ENCODE peak calls at places on chromosomes 3 and 15, in four cellular contexts. O, X, R and Z are unnamed samples. For H3K27me3, the result is how much of the 10 kb centered on the place peaks cover.

GRCh38 chr3:32457971-32458471 is 44.6 kb downstream of the CMTM6 start:
- DNase-seq in O (no peak), X (no peak), R (no peak), Z (no peak)

GRCh38 chr3:139559541-139559940 is 20.0 kb upstream of the RBP1 start:
- DNase-seq in O (no peak), X (peak), R (peak), Z (no peak)

GRCh38 chr3:175564335-175564734 is 705.2 kb downstream of the NAALADL2 start:
- DNase-seq in O (no peak), X (no peak), R (no peak), Z (no peak)

GRCh38 chr3:11494131-11494916 is 149.4 kb downstream of the VGLL4 start:
- DNase-seq in O (no peak), X (peak), R (no peak), Z (no peak)

GRCh38 chr15:93209690-93210425 is 120.8 kb upstream of the RGMA start:
- DNase-seq in O (no peak), X (no peak), R (peak), Z (no peak)

GRCh38 chr3:126435456-126436315 is 40.0 kb downstream of the ZXDC start:
- DNase-seq in O (no peak), X (no peak), R (no peak), Z (peak)

GRCh38 chr3:20194793-20195460 is 8.9 kb upstream of the SGO1 start:
- DNase-seq in O (no peak), X (no peak), R (peak), Z (no peak)

GRCh38 chr15:48925714-48926223 is 38.0 kb downstream of the SHC4 start:
- DNase-seq in O (no peak), X (peak), R (peak), Z (peak)

GRCh38 chr15:26891448-26891881 is 24.6 kb downstream of the GABRA5 start:
- DNase-seq in O (no peak), X (peak), R (peak), Z (peak)

GRCh38 chr15:76987896-76988860 is 6.7 kb upstream of the PSTPIP1 start:
- DNase-seq in O (peak), X (no peak), R (no peak), Z (no peak)

GRCh38 chr3:102123590-102124190 is 274.4 kb downstream of the NFKBIZ start:
- DNase-seq in O (no peak), X (peak), R (peak), Z (no peak)

GRCh38 chr3:175057406-175057805 is 198.3 kb downstream of the NAALADL2 start:
- DNase-seq in O (no peak), X (no peak), R (no peak), Z (no peak)

GRCh38 chr3:58613236-58614132 is 36.3 kb upstream of the FAM107A start:
- DNase-seq in O (no peak), X (no peak), R (no peak), Z (no peak)

GRCh38 chr3:170346481-170347125 is 10.9 kb upstream of the SKIL start:
- DNase-seq in O (no peak), X (peak), R (no peak), Z (no peak)

GRCh38 chr3:41213563-41213962 is 14.3 kb downstream of the CTNNB1 start:
- DNase-seq in O (no peak), X (peak), R (no peak), Z (no peak)

GRCh38 chr3:43155464-43156121 is 49.7 kb upstream of the POMGNT2 start:
- DNase-seq in O (peak), X (peak), R (peak), Z (no peak)

GRCh38 chr15:81309647-81310460 is 14.1 kb downstream of the STARD5 start:
- DNase-seq in O (no peak), X (no peak), R (no peak), Z (no peak)

GRCh38 chr15:76903251-76903681 is 1.9 kb downstream of the SCAPER start:
- DNase-seq in O (no peak), X (peak), R (peak), Z (no peak)

GRCh38 chr15:88484781-88485246 is 17.3 kb downstream of the MRPS11 start:
- DNase-seq in O (no peak), X (peak), R (peak), Z (no peak)

GRCh38 chr3:151979914-151980313 is 106.5 kb downstream of the SUCNR1 start:
- DNase-seq in O (no peak), X (no peak), R (no peak), Z (no peak)

GRCh38 chr3:103813955-103814354 is 1379.1 kb downstream of the ZPLD1 start:
- DNase-seq in O (no peak), X (no peak), R (no peak), Z (no peak)

GRCh38 chr3:7171493-7171892 is 310.6 kb downstream of the GRM7 start:
- DNase-seq in O (no peak), X (no peak), R (no peak), Z (no peak)

GRCh38 chr15:52256930-52257733 is 38.5 kb downstream of the MYO5C start:
- DNase-seq in O (no peak), X (peak), R (no peak), Z (no peak)

GRCh38 chr15:29458361-29458760 is 188.7 kb upstream of the NSMCE3 start:
- DNase-seq in O (no peak), X (no peak), R (no peak), Z (no peak)

GRCh38 chr3:61560452-61561373 is 658 bp upstream of the PTPRG start:
- DNase-seq in O (peak), X (peak), R (peak), Z (peak)

GRCh38 chr15:25694238-25694584 is 168.9 kb downstream of the ATP10A start:
- DNase-seq in O (no peak), X (no peak), R (no peak), Z (no peak)
- H3K27ac ChIP-seq in O (no peak), X (no peak), R (no peak), Z (no peak)

DNA sequence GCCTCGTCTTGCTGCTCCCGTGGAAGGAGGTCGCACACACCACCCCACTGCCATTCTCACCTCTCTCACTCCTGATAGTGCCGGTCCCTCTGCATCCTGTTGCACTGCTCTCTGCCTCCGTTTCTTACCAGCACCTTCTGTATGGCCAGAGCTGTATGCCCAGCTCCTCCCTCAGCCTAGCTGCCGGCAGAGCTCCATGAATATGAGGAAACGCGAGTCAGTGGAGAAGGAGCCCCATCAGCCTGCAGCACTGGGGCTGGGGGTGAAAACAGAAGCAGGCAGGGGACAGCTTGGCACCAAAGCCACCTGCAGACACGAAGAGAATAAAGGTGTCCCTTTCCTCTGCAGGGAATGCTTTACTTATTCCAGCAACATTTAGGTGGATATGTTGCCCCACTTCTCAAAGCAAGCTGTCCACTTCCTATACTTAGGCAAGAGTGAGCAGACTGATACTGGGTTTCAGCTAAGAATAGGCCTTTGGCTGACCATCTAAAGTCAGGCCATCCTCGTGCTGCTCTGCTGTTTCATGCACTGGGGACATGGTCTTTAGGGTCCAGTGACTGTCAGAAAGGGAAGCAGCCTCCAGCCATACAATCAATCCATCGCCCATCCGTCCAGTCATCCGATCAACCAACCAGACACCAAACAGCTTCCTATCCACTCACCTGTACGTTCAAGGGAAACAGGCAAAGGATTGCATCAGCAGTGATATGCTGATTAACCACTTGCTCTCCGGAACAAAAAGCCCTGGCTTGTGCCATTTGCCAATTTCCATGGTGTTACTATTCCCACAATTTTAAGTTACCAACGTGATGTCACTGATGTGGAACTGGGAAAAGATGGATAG is 222.7 kb downstream of the XXYLT1 start:
- DNase-seq in O (no peak), X (no peak), R (no peak), Z (no peak)
- H3K27me3 ChIP-seq in O (under half), X (under half), R (under half), Z (under half)

GRCh38 chr3:15331606-15332404 is 581 bp downstream of the SH3BP5 start:
- DNase-seq in O (peak), X (peak), R (peak), Z (no peak)

GRCh38 chr3:15333957-15334263 is 1.5 kb upstream of the SH3BP5 start:
- DNase-seq in O (no peak), X (no peak), R (no peak), Z (no peak)

GRCh38 chr3:15332405-15333098 is at the start of gene SH3BP5:
- DNase-seq in O (peak), X (peak), R (peak), Z (peak)

GRCh38 chr3:15331072-15331605 is 1.2 kb downstream of the SH3BP5 start:
- DNase-seq in O (no peak), X (no peak), R (no peak), Z (no peak)

GRCh38 chr3:15333099-15333956 is 942 bp upstream of the SH3BP5 start:
- DNase-seq in O (no peak), X (peak), R (no peak), Z (no peak)
- H3K4me3 ChIP-seq in O (peak), X (peak), R (peak), Z (no peak)

DNA sequence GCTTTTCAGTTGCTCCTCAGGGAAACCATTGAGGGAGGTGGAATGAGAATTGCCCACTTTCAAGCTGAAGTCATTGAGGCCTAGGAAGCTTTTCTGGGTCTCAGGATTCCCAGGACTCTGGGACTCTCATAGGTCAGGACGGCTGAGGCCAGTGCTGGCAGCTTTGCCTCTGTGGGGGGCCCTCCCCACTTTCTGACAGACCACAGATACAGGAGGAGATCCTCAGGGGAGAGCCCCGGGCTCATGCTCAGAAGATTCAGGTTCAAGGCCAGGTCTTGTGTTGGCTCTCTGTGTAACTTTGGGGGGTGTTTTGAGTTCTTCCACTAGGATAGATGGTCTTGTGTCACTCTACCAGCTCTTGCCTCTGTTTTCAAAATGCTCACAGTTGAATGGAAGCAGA is 50.0 kb downstream of the SMAD6 start:
- DNase-seq in O (no peak), X (no peak), R (no peak), Z (no peak)
- H3K27ac ChIP-seq in O (peak), X (no peak), R (no peak), Z (no peak)

GRCh38 chr3:14583543-14584091 is 43.5 kb upstream of the GRIP2 start:
- DNase-seq in O (no peak), X (no peak), R (no peak), Z (peak)
- H3K27me3 ChIP-seq in O (under half), X (under half), R (under half), Z (under half)

GRCh38 chr15:63514533-63514943 is 10.1 kb downstream of the USP3 start:
- DNase-seq in O (no peak), X (peak), R (peak), Z (no peak)
- H3K4me3 ChIP-seq in O (no peak), X (peak), R (no peak), Z (no peak)

GRCh38 chr3:124802054-124802698 is 71.9 kb downstream of the UMPS start:
- DNase-seq in O (no peak), X (no peak), R (no peak), Z (no peak)

GRCh38 chr3:124799676-124800075 is 69.4 kb downstream of the UMPS start:
- DNase-seq in O (no peak), X (no peak), R (no peak), Z (no peak)

GRCh38 chr3:124797426-124797945 is 67.2 kb downstream of the UMPS start:
- DNase-seq in O (no peak), X (no peak), R (no peak), Z (no peak)

GRCh38 chr3:124800511-124801374 is 70.5 kb downstream of the UMPS start:
- DNase-seq in O (peak), X (no peak), R (peak), Z (peak)

DNA sequence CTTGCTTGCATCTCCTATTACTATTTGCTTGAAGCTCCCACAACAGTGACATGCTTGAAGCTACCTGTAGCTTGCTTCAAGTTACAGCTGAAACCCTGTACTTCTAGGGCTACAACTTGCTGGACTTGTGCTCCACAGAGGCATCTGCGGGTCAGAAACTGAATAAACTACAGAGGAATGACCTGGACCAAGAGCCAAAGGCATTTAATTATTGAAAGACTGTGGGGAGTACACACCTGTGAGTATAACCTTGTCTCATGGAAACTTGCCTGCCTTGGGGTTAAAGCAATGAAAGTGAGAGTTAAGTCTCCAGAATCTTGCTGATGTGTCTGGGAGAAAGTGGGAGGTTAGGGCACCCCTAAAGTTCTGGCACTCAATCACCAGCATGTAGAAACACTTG is 69.8 kb downstream of the UMPS start:
- DNase-seq in O (no peak), X (no peak), R (no peak), Z (no peak)
- H3K27ac ChIP-seq in O (peak), X (no peak), R (peak), Z (no peak)

GRCh38 chr15:71332605-71333004 is 217.3 kb downstream of the THSD4 start:
- DNase-seq in O (no peak), X (no peak), R (peak), Z (peak)
- H3K27me3 ChIP-seq in O (under half), X (under half), R (under half), Z (under half)

DNA sequence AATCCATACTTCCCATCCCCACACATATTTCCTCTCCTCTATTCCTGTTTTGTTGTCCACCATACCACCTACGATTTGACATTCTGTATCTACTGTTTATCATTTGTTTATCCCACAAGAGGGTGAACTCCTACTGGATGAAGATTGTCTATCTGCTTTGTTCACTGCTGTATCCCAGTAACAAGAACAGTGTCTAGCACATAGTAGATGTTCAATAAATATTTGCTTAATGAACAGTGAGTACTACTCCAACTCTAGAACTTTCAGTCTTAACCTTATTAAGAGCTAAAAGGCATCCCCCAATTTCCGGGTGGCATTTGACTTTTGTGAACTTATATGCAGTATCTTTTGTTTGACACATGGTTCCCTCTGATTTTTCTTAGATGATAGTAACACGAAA is 1.3 kb downstream of the PYGO1 start:
- DNase-seq in O (no peak), X (peak), R (peak), Z (no peak)
- H3K4me3 ChIP-seq in O (peak), X (peak), R (peak), Z (peak)